ENCODE peak calls at places on chromosomes 3 and 15, in six cellular contexts. C is esophagus squamous epithelium, Y is choroid plexus epithelial cell, M is heart right ventricle, S is AG10803, T is left ventricle myocardium inferior. N is an unnamed sample.
A peak's percentile ranks its signal among the peaks of the same experiment; 100 is the strongest.

GRCh38 chr3:194720048-194720447 is 34.4 kb downstream of the FAM43A start:
- DNase-seq in C (no peak), Y (no peak), M (no peak), S (no peak), T (no peak), N (no peak)

GRCh38 chr15:72481015-72481659 is 7.0 kb downstream of the ARIH1 start:
- DNase-seq in C (no peak), Y (no peak), M (no peak), S (no peak), T (no peak), N (no peak)

GRCh38 chr3:197674741-197675567 is 61.8 kb downstream of the RUBCN start:
- DNase-seq in C (no peak), Y (no peak), M (no peak), S (no peak), T (no peak), N (no peak)

GRCh38 chr3:129282727-129283327 is 4.2 kb downstream of the HMCES start:
- DNase-seq in C (no peak), Y (peak; percentile 62), M (no peak), S (peak; percentile 75), T (no peak), N (peak; percentile 96)

GRCh38 chr3:8320711-8321458 is 180.7 kb upstream of the LMCD1 start:
- DNase-seq in C (no peak), Y (no peak), M (no peak), S (no peak), T (no peak), N (no peak)

GRCh38 chr3:169241928-169242751 is 421.4 kb downstream of the MECOM start:
- DNase-seq in C (no peak), Y (peak; percentile 75), M (peak; percentile 47), S (peak; percentile 32), T (peak; percentile 46), N (peak; percentile 11)

GRCh38 chr3:10580426-10580825 is 75.0 kb upstream of the ATP2B2 start:
- DNase-seq in C (no peak), Y (no peak), M (no peak), S (no peak), T (no peak), N (no peak)

GRCh38 chr3:43418601-43419272 is 132.4 kb downstream of the SNRK start:
- DNase-seq in C (no peak), Y (no peak), M (no peak), S (no peak), T (no peak), N (peak; percentile 67)

GRCh38 chr15:87874896-87875661 is 381.5 kb downstream of the NTRK3 start:
- DNase-seq in C (no peak), Y (peak; percentile 16), M (no peak), S (peak; percentile 88), T (peak; percentile 19), N (no peak)

GRCh38 chr15:85726446-85726845 is 68.3 kb downstream of the KLHL25 start:
- DNase-seq in C (no peak), Y (peak; percentile 25), M (no peak), S (peak; percentile 82), T (no peak), N (peak; percentile 51)

GRCh38 chr3:129321887-129322286 is 43.2 kb downstream of the HMCES start:
- DNase-seq in C (no peak), Y (no peak), M (no peak), S (no peak), T (no peak), N (no peak)

GRCh38 chr3:139230391-139230790 is 113.4 kb upstream of the MRPS22 start:
- DNase-seq in C (no peak), Y (no peak), M (no peak), S (peak; percentile 56), T (no peak), N (peak; percentile 49)

GRCh38 chr15:76642671-76643070 is 262.5 kb downstream of the SCAPER start:
- DNase-seq in C (no peak), Y (no peak), M (no peak), S (no peak), T (no peak), N (peak; percentile 7)

GRCh38 chr15:38610748-38611147 is 46.1 kb upstream of the RASGRP1 start:
- DNase-seq in C (no peak), Y (no peak), M (no peak), S (no peak), T (no peak), N (no peak)

GRCh38 chr15:71195242-71195641 is 80.0 kb downstream of the THSD4 start:
- DNase-seq in C (no peak), Y (peak; percentile 55), M (no peak), S (no peak), T (no peak), N (no peak)

GRCh38 chr3:55439657-55440405 is 47.3 kb downstream of the WNT5A start:
- DNase-seq in C (no peak), Y (no peak), M (no peak), S (no peak), T (no peak), N (no peak)

GRCh38 chr3:55445551-55445950 is 41.6 kb downstream of the WNT5A start:
- DNase-seq in C (no peak), Y (no peak), M (no peak), S (no peak), T (no peak), N (no peak)

GRCh38 chr3:55443346-55443745 is 43.8 kb downstream of the WNT5A start:
- DNase-seq in C (no peak), Y (no peak), M (no peak), S (no peak), T (no peak), N (no peak)

GRCh38 chr3:55440406-55440708 is 46.7 kb downstream of the WNT5A start:
- DNase-seq in C (no peak), Y (peak; percentile 13), M (no peak), S (peak; percentile 70), T (no peak), N (no peak)

DNA sequence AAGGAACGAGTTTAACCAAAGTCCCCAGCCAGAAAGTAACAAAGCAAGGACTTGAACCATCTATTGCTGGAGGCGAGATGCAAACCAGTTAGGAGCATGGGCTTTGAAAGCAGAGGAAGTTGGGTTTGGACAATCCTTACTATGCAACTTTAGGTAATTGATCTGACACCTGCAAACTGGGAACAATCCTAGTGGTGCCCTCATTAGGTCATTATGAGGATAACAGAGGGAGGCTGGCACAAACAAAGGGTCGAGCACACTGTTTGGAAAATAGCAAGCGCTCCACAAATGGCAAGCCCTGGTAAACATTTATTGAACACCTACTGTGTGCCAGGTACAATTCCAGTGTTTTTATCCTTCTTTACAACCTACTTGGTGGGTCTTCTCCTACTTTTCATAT is 45.6 kb downstream of the WNT5A start:
- DNase-seq in C (no peak), Y (no peak), M (no peak), S (no peak), T (no peak), N (no peak)
- TF ChIP-seq CTCF in C (no peak), Y (no peak), M (no peak), S (no peak), T (no peak), N (no peak)

GRCh38 chr3:170792511-170792910 is 77.5 kb downstream of the RPL22L1 start:
- DNase-seq in C (no peak), Y (peak; percentile 39), M (no peak), S (no peak), T (no peak), N (peak; percentile 19)

GRCh38 chr3:170790591-170790990 is 79.4 kb downstream of the RPL22L1 start:
- DNase-seq in C (no peak), Y (no peak), M (no peak), S (no peak), T (no peak), N (no peak)

GRCh38 chr3:170785454-170785853 is 84.5 kb downstream of the RPL22L1 start:
- DNase-seq in C (no peak), Y (no peak), M (no peak), S (no peak), T (no peak), N (no peak)

GRCh38 chr3:170784406-170784805 is 85.6 kb downstream of the RPL22L1 start:
- DNase-seq in C (no peak), Y (no peak), M (no peak), S (no peak), T (no peak), N (no peak)

GRCh38 chr3:170787464-170787863 is 82.5 kb downstream of the RPL22L1 start:
- DNase-seq in C (no peak), Y (no peak), M (no peak), S (no peak), T (no peak), N (no peak)
- H3K4me3 ChIP-seq in C (no peak overlapping the region), Y (no peak overlapping the region), M (no peak overlapping the region), S (no peak overlapping the region), T (no peak overlapping the region), N (no peak overlapping the region)

GRCh38 chr15:40984406-40984805 is 31.1 kb downstream of the CHAC1 start:
- DNase-seq in C (no peak), Y (no peak), M (no peak), S (no peak), T (no peak), N (no peak)

GRCh38 chr15:40981186-40981585 is 27.9 kb downstream of the CHAC1 start:
- DNase-seq in C (no peak), Y (no peak), M (no peak), S (no peak), T (no peak), N (no peak)

GRCh38 chr15:40984963-40985362 is 31.7 kb downstream of the CHAC1 start:
- DNase-seq in C (no peak), Y (peak; percentile 81), M (no peak), S (peak; percentile 86), T (no peak), N (peak; percentile 88)

GRCh38 chr15:40985541-40986330 is 32.5 kb downstream of the CHAC1 start:
- DNase-seq in C (no peak), Y (peak; percentile 37), M (no peak), S (peak; percentile 59), T (no peak), N (peak; percentile 53)

DNA sequence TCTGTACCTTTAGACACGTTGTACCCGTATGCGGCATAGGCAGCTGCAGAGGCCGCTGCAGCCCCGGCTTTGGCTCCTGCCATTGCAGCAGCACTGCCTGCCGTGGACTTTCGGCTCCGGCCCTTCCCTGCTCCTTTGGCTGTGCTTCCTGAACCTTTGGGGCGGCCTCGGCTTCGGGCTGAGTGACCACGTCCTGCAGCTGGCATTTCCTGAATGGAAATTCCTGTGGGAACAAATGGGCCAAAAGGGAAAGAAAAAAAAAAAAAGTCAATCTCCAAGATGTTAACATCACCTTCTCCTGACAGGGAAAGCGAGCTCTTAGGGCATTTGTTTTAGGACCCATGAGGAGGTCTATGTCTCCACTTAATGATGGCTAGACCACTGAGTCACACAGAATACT is 29.6 kb downstream of the CHAC1 start:
- DNase-seq in C (no peak), Y (peak; percentile 62), M (peak; percentile 32), S (peak; percentile 82), T (no peak), N (peak; percentile 43)
- TF ChIP-seq CTCF in C (no peak), Y (no peak), M (no peak), S (no peak), T (no peak), N (no peak)

DNA sequence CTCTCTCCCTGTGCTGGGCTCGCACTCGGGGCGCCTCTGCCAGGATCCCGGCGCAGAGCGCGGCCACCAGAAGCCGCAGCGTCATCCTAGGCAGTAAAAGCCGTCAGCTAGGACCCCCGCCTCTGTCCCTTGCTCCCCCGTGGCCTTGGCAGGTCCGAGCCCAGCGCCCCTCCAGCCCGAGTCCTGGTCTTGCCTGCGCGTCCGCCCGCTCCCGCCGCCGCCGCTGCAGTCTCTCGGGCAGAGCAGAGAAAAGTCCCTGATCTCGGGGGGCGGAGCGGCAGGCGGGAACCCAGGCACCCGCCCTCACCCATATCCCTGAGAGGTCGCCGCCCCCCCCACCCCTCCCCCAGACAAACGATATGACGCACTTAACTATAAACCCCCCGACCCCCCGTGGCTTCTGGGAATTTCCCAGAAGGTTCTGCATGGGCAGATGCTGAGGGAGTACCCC is at the start of gene COL7A1:
- DNase-seq in C (no peak), Y (no peak), M (peak; percentile 33), S (peak; percentile 31), T (no peak), N (no peak)
- H3K4me3 ChIP-seq in C (peak within 1 kb of the TSS; percentile 68), Y (peak within 1 kb of the TSS; percentile 63), M (no peak within 1 kb of the TSS), S (peak within 1 kb of the TSS; percentile 64), T (peak within 1 kb of the TSS; percentile 55), N (peak within 1 kb of the TSS; percentile 47)